ENCODE peak calls at places on chromosomes 2 and 18, in six cellular contexts. H, N, Y, R, Z and W are unnamed samples.

GRCh38 chr2:141417246-141417797 is 713.5 kb downstream of the LRP1B start:
- DNase-seq in H (no peak), N (no peak), Y (no peak), R (no peak), Z (no peak), W (no peak)

GRCh38 chr18:28189400-28190239 is 12.7 kb upstream of the CDH2 start:
- DNase-seq in H (no peak), N (peak; percentile 52), Y (no peak), R (no peak), Z (no peak), W (no peak)

GRCh38 chr2:121052023-121052422 is 233.0 kb downstream of the TFCP2L1 start:
- DNase-seq in H (no peak), N (no peak), Y (no peak), R (no peak), Z (no peak), W (no peak)

GRCh38 chr2:60899892-60900249 is 18.5 kb downstream of the REL start:
- DNase-seq in H (no peak), N (no peak), Y (no peak), R (no peak), Z (no peak), W (no peak)

GRCh38 chr18:40326987-40327386 is 1628.0 kb upstream of the PIK3C3 start:
- DNase-seq in H (no peak), N (no peak), Y (no peak), R (no peak), Z (no peak), W (no peak)

GRCh38 chr2:102514061-102514785 is 41.2 kb downstream of the SLC9A4 start:
- DNase-seq in H (no peak), N (peak; percentile 78), Y (no peak), R (no peak), Z (no peak), W (no peak)

GRCh38 chr2:36355157-36355889 is at the start of gene CRIM1:
- DNase-seq in H (peak; percentile 26), N (peak; percentile 92), Y (peak; percentile 75), R (peak; percentile 75), Z (no peak), W (peak; percentile 22)

GRCh38 chr2:47506024-47506423 is 103.1 kb downstream of the MSH2 start:
- DNase-seq in H (no peak), N (no peak), Y (no peak), R (no peak), Z (no peak), W (no peak)

GRCh38 chr18:68969027-68969426 is 171.1 kb downstream of the CCDC102B start:
- DNase-seq in H (no peak), N (no peak), Y (no peak), R (no peak), Z (no peak), W (no peak)

GRCh38 chr2:105895995-105896764 is 151.5 kb downstream of the NCK2 start:
- DNase-seq in H (peak; percentile 34), N (no peak), Y (no peak), R (no peak), Z (no peak), W (no peak)

GRCh38 chr2:109110185-109110584 is 18.8 kb upstream of the SH3RF3 start:
- DNase-seq in H (no peak), N (no peak), Y (no peak), R (no peak), Z (no peak), W (no peak)

GRCh38 chr18:38241216-38241615 is 675.6 kb upstream of the CELF4 start:
- DNase-seq in H (no peak), N (no peak), Y (no peak), R (no peak), Z (no peak), W (no peak)

GRCh38 chr2:219484343-219485200 is 14.1 kb upstream of the GMPPA start:
- DNase-seq in H (no peak), N (peak; percentile 55), Y (peak; percentile 29), R (no peak), Z (no peak), W (no peak)

GRCh38 chr2:114056294-114057143 is 166.6 kb downstream of the ACTR3 start:
- DNase-seq in H (no peak), N (no peak), Y (no peak), R (no peak), Z (no peak), W (no peak)

GRCh38 chr2:112839407-112840067 is 3.0 kb upstream of the IL1B start:
- DNase-seq in H (no peak), N (no peak), Y (no peak), R (no peak), Z (no peak), W (no peak)

GRCh38 chr18:22136395-22136794 is 33.0 kb upstream of the GATA6 start:
- DNase-seq in H (no peak), N (no peak), Y (no peak), R (peak; percentile 20), Z (no peak), W (no peak)

GRCh38 chr2:27860111-27860510 is 30.1 kb downstream of the RBKS start:
- DNase-seq in H (no peak), N (peak; percentile 38), Y (no peak), R (no peak), Z (no peak), W (no peak)

GRCh38 chr2:203743441-203743932 is 37.0 kb downstream of the CD28 start:
- DNase-seq in H (no peak), N (peak; percentile 31), Y (no peak), R (no peak), Z (no peak), W (no peak)

GRCh38 chr2:57954020-57954419 is 92.6 kb upstream of the VRK2 start:
- DNase-seq in H (no peak), N (no peak), Y (no peak), R (no peak), Z (no peak), W (no peak)

GRCh38 chr2:175012516-175012915 is 7.3 kb upstream of the CHN1 start:
- DNase-seq in H (no peak), N (no peak), Y (no peak), R (no peak), Z (no peak), W (no peak)

GRCh38 chr2:28449489-28450395 is 46.1 kb upstream of the PLB1 start:
- DNase-seq in H (peak; percentile 22), N (no peak), Y (no peak), R (no peak), Z (no peak), W (no peak)